ENCODE peak calls at places on chromosomes 16 and 17, in seven cellular contexts. S is CD8-positive, alpha-beta T cell; F is fibroblast of lung; N is Caco-2; T is ovary; E is thoracic aorta; B is stomach. W is an unnamed sample. For H3K4me1, the result is how much of the 10 kb centered on the place peaks cover.

GRCh38 chr17:30858556-30859250 is 26.9 kb downstream of the ATAD5 start:
- DNase-seq in B (no peak), T (no peak), S (no peak), E (no peak), F (peak), N (peak), W (no peak)

GRCh38 chr17:31048780-31049179 is 46.0 kb upstream of the NF1 start:
- DNase-seq in B (no peak), N (no peak), T (no peak), E (no peak), S (no peak), F (no peak), W (no peak)

GRCh38 chr17:59565959-59566324 is 532 bp downstream of the DHX40 start:
- DNase-seq in T (peak), F (peak), N (peak), S (peak), B (peak), E (peak), W (peak)

GRCh38 chr16:85484337-85485295 is 128.5 kb upstream of the GSE1 start:
- DNase-seq in E (no peak), B (peak), T (no peak), F (no peak), S (no peak), N (no peak), W (no peak)

GRCh38 chr16:12395266-12395665 is 408.4 kb downstream of the CPPED1 start:
- DNase-seq in S (no peak), N (no peak), T (no peak), E (no peak), F (no peak), B (no peak), W (no peak)

GRCh38 chr17:63395075-63395815 is 50.9 kb downstream of the CYB561 start:
- DNase-seq in N (no peak), E (no peak), B (no peak), S (no peak), F (peak), T (no peak), W (peak)

GRCh38 chr16:88482630-88483391 is 29.7 kb downstream of the ZFPM1 start:
- DNase-seq in S (no peak), B (peak), N (no peak), E (no peak), T (no peak), F (no peak), W (no peak)

GRCh38 chr17:8867361-8867981 is at the start of gene PIK3R6:
- DNase-seq in S (peak), E (no peak), T (no peak), B (no peak), N (no peak), F (no peak), W (no peak)

GRCh38 chr17:21089145-21089544 is 37.6 kb upstream of the DHRS7B start:
- DNase-seq in S (no peak), T (no peak), N (no peak), E (no peak), B (no peak), F (no peak), W (no peak)

GRCh38 chr17:60165223-60165622 is 15.4 kb downstream of the CA4 start:
- DNase-seq in S (no peak), N (no peak), F (no peak), E (no peak), T (no peak), B (no peak), W (no peak)

GRCh38 chr16:87700406-87701065 is 65.2 kb downstream of the KLHDC4 start:
- DNase-seq in N (no peak), F (no peak), B (no peak), E (no peak), S (no peak), T (no peak), W (no peak)

GRCh38 chr17:13776027-13776551 is 174.4 kb upstream of the HS3ST3A1 start:
- DNase-seq in N (no peak), F (peak), E (no peak), T (peak), B (no peak), S (no peak), W (peak)

GRCh38 chr16:46822270-46822669 is 8.7 kb downstream of the C16orf87 start:
- DNase-seq in B (no peak), N (no peak), S (no peak), T (no peak), F (peak), E (no peak), W (no peak)

GRCh38 chr17:34397265-34397664 is 34.2 kb upstream of the CCL1 start:
- DNase-seq in B (no peak), T (no peak), S (no peak), F (no peak), E (no peak), N (no peak), W (no peak)
- H3K4me1 ChIP-seq in B (under half), T (under half), S (under half), F (under half), E (under half), N (under half), W (under half)

GRCh38 chr16:16828913-16829398 is 450.0 kb downstream of the NPIPA7 start:
- DNase-seq in N (no peak), B (no peak), T (no peak), F (no peak), S (no peak), E (no peak), W (no peak)
- H3K4me3 ChIP-seq in N (no peak), B (no peak), T (no peak), F (no peak), S (no peak), E (no peak), W (no peak)

DNA sequence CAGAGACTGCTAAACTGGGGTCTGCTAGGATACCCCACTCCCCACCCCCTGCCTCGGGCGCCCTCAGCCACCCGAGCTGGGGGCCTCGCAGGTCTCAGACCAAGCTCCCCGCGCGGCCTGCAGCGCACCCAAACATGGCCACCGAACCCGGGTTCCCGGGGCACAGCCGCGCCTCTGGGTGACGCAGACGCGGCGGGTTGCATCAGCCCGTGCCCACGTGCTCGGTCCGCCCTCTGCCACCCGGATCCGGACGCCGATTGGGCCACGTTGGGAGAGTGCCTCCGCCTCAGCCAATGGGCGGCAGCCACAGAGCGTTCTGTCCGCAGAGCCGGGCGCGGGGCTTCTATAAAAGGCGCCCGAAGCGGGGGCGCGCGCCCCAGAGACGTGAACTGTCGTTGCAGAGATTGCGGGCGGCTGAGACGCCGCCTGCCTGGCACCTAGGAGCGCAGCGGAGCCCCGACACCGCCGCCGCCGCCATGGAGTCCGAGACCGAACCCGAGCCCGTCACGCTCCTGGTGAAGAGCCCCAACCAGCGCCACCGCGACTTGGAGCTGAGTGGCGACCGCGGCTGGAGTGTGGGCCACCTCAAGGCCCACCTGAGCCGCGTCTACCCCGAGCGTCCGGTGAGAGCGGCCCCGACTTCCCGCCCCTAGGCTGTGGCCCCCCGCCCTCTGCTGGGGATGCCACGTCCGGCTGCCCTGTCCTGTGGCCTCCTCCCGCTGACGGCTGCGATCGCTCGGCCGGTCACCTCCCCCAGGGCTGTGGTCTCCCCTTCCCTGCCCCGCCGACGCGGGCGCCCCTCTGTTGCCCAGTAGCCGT is at the start of gene HERPUD1:
- DNase-seq in N (peak), B (peak), S (peak), F (peak), T (peak), E (peak), W (peak)
- TF ChIP-seq CTCF in N (peak), B (no peak), S (no peak), F (peak), T (peak), E (peak), W (no peak)

GRCh38 chr16:69610356-69610755 is 44.6 kb downstream of the NFAT5 start:
- DNase-seq in N (no peak), S (no peak), B (no peak), T (no peak), E (no peak), F (no peak), W (no peak)

GRCh38 chr16:69606985-69607384 is 41.2 kb downstream of the NFAT5 start:
- DNase-seq in T (no peak), F (no peak), B (no peak), E (no peak), N (no peak), S (no peak), W (no peak)

GRCh38 chr16:69607674-69608073 is 41.9 kb downstream of the NFAT5 start:
- DNase-seq in N (no peak), F (no peak), B (no peak), T (no peak), E (no peak), S (no peak), W (no peak)

GRCh38 chr16:69613283-69614154 is 47.8 kb downstream of the NFAT5 start:
- DNase-seq in B (no peak), S (no peak), N (peak), T (no peak), F (peak), E (no peak), W (no peak)

GRCh38 chr16:69611103-69611640 is 45.4 kb downstream of the NFAT5 start:
- DNase-seq in N (no peak), B (no peak), F (no peak), S (no peak), E (no peak), T (no peak), W (no peak)
- H3K4me1 ChIP-seq in N (under half), B (under half), F (under half), S (under half), E (under half), T (under half), W (under half)

GRCh38 chr17:77328823-77329740 is 188.3 kb downstream of the SEC14L1 start:
- DNase-seq in T (peak), E (no peak), S (no peak), F (no peak), B (peak), N (no peak), W (peak)

GRCh38 chr17:77331161-77331864 is 190.5 kb downstream of the SEC14L1 start:
- DNase-seq in T (peak), B (peak), S (peak), N (peak), F (peak), E (peak), W (peak)

GRCh38 chr17:77332034-77332971 is 191.5 kb downstream of the SEC14L1 start:
- DNase-seq in B (peak), N (no peak), F (no peak), T (peak), S (peak), E (no peak), W (peak)

GRCh38 chr17:77329741-77330531 is 189.2 kb downstream of the SEC14L1 start:
- DNase-seq in E (no peak), T (peak), F (no peak), B (peak), S (no peak), N (no peak), W (peak)

DNA sequence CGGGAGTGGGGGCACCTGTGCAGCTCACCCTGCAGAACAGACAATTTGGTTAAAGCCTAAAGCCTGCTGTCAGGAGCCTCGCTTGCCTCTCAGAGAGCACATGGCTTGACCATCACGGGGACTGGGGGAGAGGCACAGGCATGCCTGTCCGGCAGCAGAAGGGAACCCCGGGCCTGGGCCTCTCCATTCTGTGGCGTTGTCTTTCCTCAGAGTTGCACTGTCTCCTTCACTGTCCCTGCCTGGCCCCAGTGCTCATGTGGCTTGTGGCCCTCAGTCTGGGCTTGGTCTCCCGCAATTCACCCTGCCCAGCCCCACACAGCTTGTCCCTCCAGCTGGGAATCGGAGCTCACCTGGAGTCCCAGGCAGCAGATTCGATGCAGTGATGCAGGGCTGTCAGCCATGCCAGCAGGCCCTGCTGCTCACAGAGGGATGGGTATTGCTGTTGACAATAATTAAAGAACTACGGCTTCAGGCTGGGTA is 189.9 kb downstream of the SEC14L1 start:
- DNase-seq in E (no peak), F (no peak), N (no peak), T (peak), B (peak), S (no peak), W (no peak)
- H3K4me3 ChIP-seq in E (no peak), F (no peak), N (no peak), T (no peak), B (no peak), S (no peak), W (no peak)

DNA sequence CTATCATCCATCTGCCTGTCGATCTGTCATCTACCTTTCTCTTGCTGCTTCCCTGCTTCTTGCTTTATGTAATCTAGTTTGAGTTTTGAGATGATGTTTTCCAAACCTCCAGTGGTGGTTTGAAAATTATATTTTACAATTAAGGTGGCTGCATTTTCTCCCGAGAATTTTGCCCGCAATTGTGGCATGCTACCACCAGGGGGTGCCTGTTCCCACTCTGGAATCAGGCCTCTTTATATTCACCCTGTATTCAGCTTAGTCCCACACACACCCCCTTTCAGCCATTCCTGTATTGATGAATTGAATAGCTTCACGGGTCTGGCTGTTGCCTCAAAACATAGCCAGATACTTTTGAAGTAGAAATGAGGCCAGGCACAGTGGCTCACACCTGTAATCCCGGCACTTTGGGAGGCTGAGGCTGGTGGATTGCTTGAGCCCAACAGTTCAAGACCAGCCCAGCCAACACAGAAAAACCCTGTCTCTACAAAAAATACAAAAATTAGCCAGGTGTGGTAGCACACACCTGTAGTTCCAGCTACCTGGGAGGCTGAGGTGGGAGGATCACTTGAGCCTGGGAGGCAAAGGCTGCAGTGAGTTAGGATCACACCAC is 3.2 kb downstream of the PRSS22 start:
- DNase-seq in B (no peak), N (no peak), T (no peak), F (no peak), S (no peak), E (no peak), W (no peak)
- TF ChIP-seq CTCF in B (peak), N (peak), T (no peak), F (peak), S (no peak), E (no peak), W (no peak)